ENCODE peak calls at places on chromosome 19, in seven cellular contexts. H is astrocyte, R is right lobe of liver, O is DND-41, M is NCI-H1436, S is EH, C is GM12865. W is an unnamed sample.

GRCh38 chr19:677601-678380 is 1.6 kb downstream of the FSTL3 start:
- DNase-seq in C (no peak), M (no peak), H (peak; percentile 58), S (peak; percentile 32), O (no peak), R (no peak), W (peak; percentile 53)

GRCh38 chr19:29329460-29330134 is 116.6 kb upstream of the UQCRFS1 start:
- DNase-seq in H (no peak), R (no peak), S (peak; percentile 9), O (peak; percentile 59), C (peak; percentile 19), M (no peak), W (no peak)

GRCh38 chr19:35164418-35164817 is 9.9 kb downstream of the FXYD5 start:
- DNase-seq in O (no peak), C (no peak), H (no peak), R (no peak), M (no peak), S (no peak), W (no peak)

GRCh38 chr19:33569822-33570221 is 48.2 kb upstream of the PEPD start:
- DNase-seq in R (no peak), C (no peak), S (no peak), M (no peak), H (no peak), O (no peak), W (no peak)

GRCh38 chr19:18262917-18263316 is 11.3 kb downstream of the IQCN start:
- DNase-seq in O (no peak), C (no peak), R (no peak), S (no peak), H (no peak), M (no peak), W (no peak)

GRCh38 chr19:1035998-1036621 is 3.8 kb upstream of the ABCA7 start:
- DNase-seq in S (no peak), C (no peak), H (no peak), R (no peak), M (no peak), O (no peak), W (no peak)

GRCh38 chr19:4980087-4980486 is 11.2 kb downstream of the KDM4B start:
- DNase-seq in R (no peak), S (peak; percentile 60), O (no peak), H (peak; percentile 53), C (no peak), M (no peak), W (no peak)

GRCh38 chr19:2548966-2549365 is 73.0 kb downstream of the GADD45B start:
- DNase-seq in M (no peak), C (no peak), H (no peak), O (no peak), S (no peak), R (no peak), W (no peak)

GRCh38 chr19:33497778-33498175 is 23.8 kb downstream of the PEPD start:
- DNase-seq in H (no peak), S (no peak), M (no peak), C (no peak), R (peak; percentile 21), O (no peak), W (no peak)

GRCh38 chr19:13606156-13606555 is 99.9 kb upstream of the CACNA1A start:
- DNase-seq in H (no peak), R (no peak), S (no peak), O (no peak), M (no peak), C (no peak), W (no peak)

GRCh38 chr19:2333027-2333806 is 4.7 kb downstream of the SPPL2B start:
- DNase-seq in M (peak; percentile 85), O (peak; percentile 49), S (no peak), C (no peak), R (no peak), H (no peak), W (peak; percentile 56)

GRCh38 chr19:4744451-4745170 is 21.0 kb upstream of the DPP9 start:
- DNase-seq in H (peak; percentile 91), R (no peak), C (no peak), M (no peak), S (peak; percentile 89), O (no peak), W (peak; percentile 34)

GRCh38 chr19:38385804-38386257 is 2.0 kb downstream of the GGN start:
- DNase-seq in C (no peak), O (no peak), S (no peak), H (no peak), M (no peak), R (no peak), W (no peak)

GRCh38 chr19:16441661-16442071 is 30.1 kb downstream of the EPS15L1 start:
- DNase-seq in S (no peak), R (no peak), O (no peak), H (no peak), C (no peak), M (no peak), W (no peak)

GRCh38 chr19:11481777-11482383 is 1.0 kb upstream of the ELAVL3 start:
- DNase-seq in S (peak; percentile 81), H (peak; percentile 70), C (peak; percentile 97), O (no peak), R (peak; percentile 68), M (peak; percentile 97), W (peak; percentile 37)

GRCh38 chr19:56808717-56809392 is 31.7 kb downstream of the PEG3 start:
- DNase-seq in M (no peak), H (no peak), C (no peak), S (no peak), O (no peak), R (no peak), W (no peak)

GRCh38 chr19:12937243-12938053 is 961 bp upstream of the CALR start:
- DNase-seq in C (peak; percentile 79), O (peak; percentile 95), M (peak; percentile 68), H (no peak), S (no peak), R (peak; percentile 64), W (peak; percentile 66)

GRCh38 chr19:12665646-12666304 is 767 bp downstream of the MAN2B1 start:
- DNase-seq in R (no peak), O (no peak), S (peak; percentile 15), H (no peak), C (peak; percentile 47), M (no peak), W (no peak)

GRCh38 chr19:45767410-45767880 is 1.6 kb downstream of the SIX5 start:
- DNase-seq in O (no peak), S (peak; percentile 93), R (peak; percentile 78), M (no peak), C (no peak), H (peak; percentile 81), W (peak; percentile 86)

GRCh38 chr19:29259153-29259552 is 46.2 kb upstream of the UQCRFS1 start:
- DNase-seq in S (no peak), C (peak; percentile 24), R (no peak), O (peak; percentile 7), M (no peak), H (no peak), W (no peak)

GRCh38 chr19:33064117-33064777 is 441 bp downstream of the RHPN2 start:
- DNase-seq in O (no peak), R (peak; percentile 77), S (peak; percentile 31), H (no peak), C (peak; percentile 58), M (peak; percentile 40), W (peak; percentile 63)

GRCh38 chr19:44752816-44753618 is 4.5 kb downstream of the BCL3 start:
- DNase-seq in R (peak; percentile 97), M (no peak), O (peak; percentile 92), C (peak; percentile 98), H (peak; percentile 99), S (peak; percentile 98), W (peak; percentile 97)